ENCODE peak calls at places on chromosomes 5 and 9, in four cellular contexts. T is A549, M is HepG2, K is K562. V is an unnamed sample.

GRCh38 chr5:14684757-14685156 is 20.2 kb downstream of the OTULIN start:
- DNase-seq in T (no peak), M (no peak), K (no peak), V (no peak)

GRCh38 chr5:136018814-136019777 is 9.7 kb upstream of the TGFBI start:
- DNase-seq in T (no peak), M (peak), K (no peak), V (no peak)

GRCh38 chr9:108476574-108476973 is 379.2 kb downstream of the ACTL7B start:
- DNase-seq in T (no peak), M (no peak), K (no peak), V (no peak)

GRCh38 chr9:105328872-105329728 is 84.6 kb downstream of the SLC44A1 start:
- DNase-seq in T (no peak), M (no peak), K (no peak), V (no peak)

GRCh38 chr5:14912206-14912605 is 40.6 kb upstream of the ANKH start:
- DNase-seq in T (no peak), M (no peak), K (no peak), V (no peak)

GRCh38 chr9:136088939-136089696 is 6.0 kb downstream of the NACC2 start:
- DNase-seq in T (no peak), M (no peak), K (no peak), V (peak)

GRCh38 chr5:132776077-132776931 is 735 bp downstream of the SEPTIN8 start:
- DNase-seq in T (peak), M (peak), K (peak), V (peak)

GRCh38 chr5:110321117-110321516 is 405.4 kb downstream of the TMEM232 start:
- DNase-seq in T (no peak), M (no peak), K (no peak), V (no peak)

GRCh38 chr5:148984333-148984732 is 78.5 kb downstream of the SH3TC2 start:
- DNase-seq in T (no peak), M (no peak), K (no peak), V (no peak)

GRCh38 chr9:26975728-26976707 is 19.8 kb downstream of the IFT74 start:
- DNase-seq in T (peak), M (peak), K (peak), V (peak)

GRCh38 chr9:127179633-127180401 is 57.4 kb upstream of the ANGPTL2 start:
- DNase-seq in T (no peak), M (no peak), K (no peak), V (no peak)

GRCh38 chr5:33432656-33433055 is 8.1 kb upstream of the TARS1 start:
- DNase-seq in T (no peak), M (peak), K (no peak), V (no peak)

GRCh38 chr9:135015986-135016640 is 71.4 kb upstream of the OLFM1 start:
- DNase-seq in T (no peak), M (no peak), K (no peak), V (no peak)
- TF ChIP-seq MAX in T (no peak), M (no peak), K (no peak), V (no peak)

GRCh38 chr5:178199581-178200434 is 4.5 kb upstream of the HNRNPAB start:
- DNase-seq in T (no peak), M (no peak), K (no peak), V (no peak)

GRCh38 chr5:178196413-178196812 is 7.9 kb upstream of the HNRNPAB start:
- DNase-seq in T (no peak), M (no peak), K (no peak), V (no peak)

GRCh38 chr5:178194026-178194425 is 6.9 kb upstream of the GMCL2 start:
- DNase-seq in T (no peak), M (no peak), K (no peak), V (peak)

GRCh38 chr5:178198706-178199105 is 5.6 kb upstream of the HNRNPAB start:
- DNase-seq in T (no peak), M (no peak), K (no peak), V (no peak)

DNA sequence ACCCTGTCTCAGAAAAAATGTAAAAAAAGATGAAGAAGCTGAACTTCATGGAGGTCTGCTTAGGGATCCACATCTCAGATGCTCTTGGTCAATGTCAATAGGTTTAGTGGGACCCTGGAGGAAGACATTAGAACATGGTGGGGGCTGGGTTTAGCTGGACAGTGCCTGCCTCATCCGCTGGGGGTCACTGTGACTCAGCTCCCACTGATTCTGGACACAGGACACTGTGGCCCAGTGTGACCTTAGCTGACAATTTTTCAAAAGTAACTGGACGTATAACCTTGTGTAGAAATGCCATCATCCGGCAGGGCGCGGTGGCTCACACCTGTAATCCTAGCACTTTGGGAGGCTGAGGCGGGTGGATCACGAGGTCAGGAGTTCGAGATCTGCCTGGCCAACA is 7.3 kb upstream of the HNRNPAB start:
- DNase-seq in T (no peak), M (peak), K (peak), V (no peak)
- TF ChIP-seq MYC in T (no peak), M (no peak), K (no peak), V (no peak)

DNA sequence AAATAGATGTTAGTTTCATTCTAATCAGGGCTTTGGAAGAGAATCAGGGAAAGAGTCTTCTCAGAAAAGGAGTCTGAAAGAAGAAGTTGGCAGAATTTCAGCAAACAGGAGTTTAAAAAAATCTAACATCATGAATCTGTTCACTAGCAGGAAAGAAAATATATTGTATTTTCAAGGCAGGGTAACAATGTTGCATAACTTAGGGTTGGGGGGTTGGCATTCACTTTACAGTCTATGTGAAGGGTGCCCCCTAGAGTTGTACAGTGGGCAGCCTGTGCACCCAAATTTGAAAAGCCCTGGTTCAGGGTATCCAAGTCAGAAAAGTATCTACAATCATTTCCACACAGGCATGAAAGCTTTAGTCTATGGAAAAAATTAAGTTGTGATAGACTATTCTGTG is 348.4 kb upstream of the SLC30A5 start:
- DNase-seq in T (no peak), M (no peak), K (peak), V (peak)
- TF ChIP-seq CTCF in T (peak), M (no peak), K (peak), V (peak)

DNA sequence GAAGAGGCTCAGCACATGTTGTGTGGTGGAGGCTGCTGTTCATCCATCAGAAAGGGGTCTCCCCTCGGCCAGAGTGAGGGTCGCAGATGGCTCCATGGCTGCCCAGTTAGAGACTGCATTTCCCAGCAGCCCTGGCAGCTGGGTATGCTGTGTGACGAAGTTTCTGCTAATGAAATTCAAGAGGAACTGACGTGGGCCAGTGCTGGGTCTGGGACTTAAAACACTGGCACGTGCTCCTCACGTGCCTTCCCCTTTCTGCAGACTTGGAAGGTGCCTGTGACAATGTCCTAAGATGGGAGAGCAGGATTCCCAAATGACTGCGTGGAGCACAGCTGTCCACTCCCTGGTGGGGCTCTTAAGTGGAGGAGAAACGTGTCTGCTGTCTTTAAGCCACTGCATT is 114.5 kb upstream of the RAPGEF1 start:
- DNase-seq in T (no peak), M (no peak), K (no peak), V (peak)
- TF ChIP-seq MAX in T (no peak), M (no peak), K (peak), V (peak)

V was measured in NB4.